ENCODE peak calls at places on chromosomes 5 and 9, in four cellular contexts. One of them, this sample, is unnamed.

GRCh38 chr9:121675969-121676822 is 24.8 kb downstream of the DAB2IP start:
- DNase-seq in GOT3: no peak
- DNase-seq in activated CD4-positive, alpha-beta T cell treated with anti-CD3 and anti-CD28 coated beads for 36 hours: no peak
- DNase-seq in hepatocyte: peak
- DNase-seq in this sample: no peak

GRCh38 chr5:88667187-88668141 is 215.5 kb downstream of the MEF2C start:
- DNase-seq in GOT3: no peak
- DNase-seq in activated CD4-positive, alpha-beta T cell treated with anti-CD3 and anti-CD28 coated beads for 36 hours: no peak
- DNase-seq in hepatocyte: peak
- DNase-seq in this sample: no peak

GRCh38 chr5:172412724-172413260 is 41.5 kb downstream of the SH3PXD2B start:
- DNase-seq in GOT3: peak
- DNase-seq in activated CD4-positive, alpha-beta T cell treated with anti-CD3 and anti-CD28 coated beads for 36 hours: peak
- DNase-seq in hepatocyte: peak
- DNase-seq in this sample: peak

GRCh38 chr5:143245929-143246561 is 157.4 kb downstream of the NR3C1 start:
- DNase-seq in GOT3: no peak
- DNase-seq in activated CD4-positive, alpha-beta T cell treated with anti-CD3 and anti-CD28 coated beads for 36 hours: no peak
- DNase-seq in hepatocyte: peak
- DNase-seq in this sample: no peak

GRCh38 chr9:32247173-32247572 is 137.3 kb upstream of the ACO1 start:
- DNase-seq in GOT3: no peak
- DNase-seq in activated CD4-positive, alpha-beta T cell treated with anti-CD3 and anti-CD28 coated beads for 36 hours: no peak
- DNase-seq in hepatocyte: no peak
- DNase-seq in this sample: no peak

GRCh38 chr9:134536101-134536900 is 105.3 kb upstream of the COL5A1 start:
- DNase-seq in GOT3: no peak
- DNase-seq in activated CD4-positive, alpha-beta T cell treated with anti-CD3 and anti-CD28 coated beads for 36 hours: no peak
- DNase-seq in hepatocyte: peak
- DNase-seq in this sample: no peak

GRCh38 chr5:158543539-158544387 is 556.0 kb downstream of the EBF1 start:
- DNase-seq in GOT3: no peak
- DNase-seq in activated CD4-positive, alpha-beta T cell treated with anti-CD3 and anti-CD28 coated beads for 36 hours: peak
- DNase-seq in hepatocyte: peak
- DNase-seq in this sample: no peak

GRCh38 chr9:114434878-114435311 is 47.1 kb upstream of the AKNA start:
- DNase-seq in GOT3: no peak
- DNase-seq in activated CD4-positive, alpha-beta T cell treated with anti-CD3 and anti-CD28 coated beads for 36 hours: peak
- DNase-seq in hepatocyte: peak
- DNase-seq in this sample: no peak

GRCh38 chr9:114446036-114446435 is 58.3 kb upstream of the AKNA start:
- DNase-seq in GOT3: no peak
- DNase-seq in activated CD4-positive, alpha-beta T cell treated with anti-CD3 and anti-CD28 coated beads for 36 hours: no peak
- DNase-seq in hepatocyte: no peak
- DNase-seq in this sample: no peak

GRCh38 chr5:138245717-138246116 is 28.7 kb downstream of the GFRA3 start:
- DNase-seq in GOT3: no peak
- DNase-seq in activated CD4-positive, alpha-beta T cell treated with anti-CD3 and anti-CD28 coated beads for 36 hours: no peak
- DNase-seq in hepatocyte: no peak
- DNase-seq in this sample: no peak

GRCh38 chr9:122206118-122207046 is 22.4 kb downstream of the LHX6 start:
- DNase-seq in GOT3: no peak
- DNase-seq in activated CD4-positive, alpha-beta T cell treated with anti-CD3 and anti-CD28 coated beads for 36 hours: no peak
- DNase-seq in hepatocyte: no peak
- DNase-seq in this sample: no peak

GRCh38 chr5:619444-619843 is 7.3 kb downstream of the CEP72 start:
- DNase-seq in GOT3: no peak
- DNase-seq in activated CD4-positive, alpha-beta T cell treated with anti-CD3 and anti-CD28 coated beads for 36 hours: no peak
- DNase-seq in hepatocyte: no peak
- DNase-seq in this sample: no peak

GRCh38 chr9:35696520-35697215 is 6.9 kb upstream of the TPM2 start:
- DNase-seq in GOT3: no peak
- DNase-seq in activated CD4-positive, alpha-beta T cell treated with anti-CD3 and anti-CD28 coated beads for 36 hours: peak
- DNase-seq in hepatocyte: peak
- DNase-seq in this sample: peak

GRCh38 chr5:177232761-177233160 is 70.8 kb downstream of the RAB24 start:
- DNase-seq in GOT3: no peak
- DNase-seq in activated CD4-positive, alpha-beta T cell treated with anti-CD3 and anti-CD28 coated beads for 36 hours: no peak
- DNase-seq in hepatocyte: no peak
- DNase-seq in this sample: no peak

GRCh38 chr5:171484460-171484899 is 65.0 kb downstream of the FGF18 start:
- DNase-seq in GOT3: no peak
- DNase-seq in activated CD4-positive, alpha-beta T cell treated with anti-CD3 and anti-CD28 coated beads for 36 hours: peak
- DNase-seq in hepatocyte: no peak
- DNase-seq in this sample: peak

GRCh38 chr9:14926941-14927624 is 16.9 kb upstream of the FREM1 start:
- DNase-seq in GOT3: no peak
- DNase-seq in activated CD4-positive, alpha-beta T cell treated with anti-CD3 and anti-CD28 coated beads for 36 hours: no peak
- DNase-seq in hepatocyte: no peak
- DNase-seq in this sample: no peak

GRCh38 chr9:133119039-133119438 is 2.0 kb downstream of the RALGDS start:
- DNase-seq in GOT3: no peak
- DNase-seq in activated CD4-positive, alpha-beta T cell treated with anti-CD3 and anti-CD28 coated beads for 36 hours: no peak
- DNase-seq in hepatocyte: no peak
- DNase-seq in this sample: no peak

GRCh38 chr5:71932649-71933338 is 174.5 kb upstream of the MAP1B start:
- DNase-seq in GOT3: no peak
- DNase-seq in activated CD4-positive, alpha-beta T cell treated with anti-CD3 and anti-CD28 coated beads for 36 hours: no peak
- DNase-seq in hepatocyte: peak
- DNase-seq in this sample: no peak

GRCh38 chr9:73761905-73762304 is 610.2 kb downstream of the ANXA1 start:
- DNase-seq in GOT3: no peak
- DNase-seq in activated CD4-positive, alpha-beta T cell treated with anti-CD3 and anti-CD28 coated beads for 36 hours: no peak
- DNase-seq in hepatocyte: no peak
- DNase-seq in this sample: no peak

GRCh38 chr5:150081541-150082283 is 4.6 kb downstream of the CSF1R start:
- DNase-seq in GOT3: no peak
- DNase-seq in activated CD4-positive, alpha-beta T cell treated with anti-CD3 and anti-CD28 coated beads for 36 hours: no peak
- DNase-seq in hepatocyte: peak
- DNase-seq in this sample: peak

GRCh38 chr9:77177894-77178794 is 810 bp downstream of the VPS13A start:
- DNase-seq in GOT3: no peak
- DNase-seq in activated CD4-positive, alpha-beta T cell treated with anti-CD3 and anti-CD28 coated beads for 36 hours: peak
- DNase-seq in hepatocyte: peak
- DNase-seq in this sample: peak

GRCh38 chr9:37026085-37026935 is 7.8 kb downstream of the PAX5 start:
- DNase-seq in GOT3: no peak
- DNase-seq in activated CD4-positive, alpha-beta T cell treated with anti-CD3 and anti-CD28 coated beads for 36 hours: peak
- DNase-seq in hepatocyte: no peak
- DNase-seq in this sample: peak

GRCh38 chr9:34267660-34268059 is 61.4 kb downstream of the KIF24 start:
- DNase-seq in GOT3: no peak
- DNase-seq in activated CD4-positive, alpha-beta T cell treated with anti-CD3 and anti-CD28 coated beads for 36 hours: no peak
- DNase-seq in hepatocyte: no peak
- DNase-seq in this sample: no peak

GRCh38 chr5:173496129-173496882 is 120.1 kb downstream of the BOD1 start:
- DNase-seq in GOT3: no peak
- DNase-seq in activated CD4-positive, alpha-beta T cell treated with anti-CD3 and anti-CD28 coated beads for 36 hours: no peak
- DNase-seq in hepatocyte: no peak
- DNase-seq in this sample: no peak

GRCh38 chr5:171223927-171224326 is 85.1 kb upstream of the TLX3 start:
- DNase-seq in GOT3: no peak
- DNase-seq in activated CD4-positive, alpha-beta T cell treated with anti-CD3 and anti-CD28 coated beads for 36 hours: no peak
- DNase-seq in hepatocyte: no peak
- DNase-seq in this sample: no peak

GRCh38 chr9:91972711-91973110 is 22.7 kb upstream of the ROR2 start:
- DNase-seq in GOT3: no peak
- DNase-seq in activated CD4-positive, alpha-beta T cell treated with anti-CD3 and anti-CD28 coated beads for 36 hours: no peak
- DNase-seq in hepatocyte: no peak
- DNase-seq in this sample: no peak

GRCh38 chr9:122201641-122202040 is 27.1 kb downstream of the LHX6 start:
- DNase-seq in GOT3: no peak
- DNase-seq in activated CD4-positive, alpha-beta T cell treated with anti-CD3 and anti-CD28 coated beads for 36 hours: no peak
- DNase-seq in hepatocyte: no peak
- DNase-seq in this sample: no peak

GRCh38 chr9:93303258-93303771 is 119.4 kb downstream of the WNK2 start:
- DNase-seq in GOT3: no peak
- DNase-seq in activated CD4-positive, alpha-beta T cell treated with anti-CD3 and anti-CD28 coated beads for 36 hours: no peak
- DNase-seq in hepatocyte: no peak
- DNase-seq in this sample: no peak

GRCh38 chr5:173554038-173554955 is 62.2 kb downstream of the BOD1 start:
- DNase-seq in GOT3: no peak
- DNase-seq in activated CD4-positive, alpha-beta T cell treated with anti-CD3 and anti-CD28 coated beads for 36 hours: no peak
- DNase-seq in hepatocyte: no peak
- DNase-seq in this sample: no peak

GRCh38 chr9:68733021-68733405 is 28.0 kb downstream of the PIP5K1B start:
- DNase-seq in GOT3: no peak
- DNase-seq in activated CD4-positive, alpha-beta T cell treated with anti-CD3 and anti-CD28 coated beads for 36 hours: no peak
- DNase-seq in hepatocyte: no peak
- DNase-seq in this sample: no peak

GRCh38 chr5:143776951-143777350 is 35.0 kb upstream of the HMHB1 start:
- DNase-seq in GOT3: no peak
- DNase-seq in activated CD4-positive, alpha-beta T cell treated with anti-CD3 and anti-CD28 coated beads for 36 hours: no peak
- DNase-seq in hepatocyte: no peak
- DNase-seq in this sample: no peak

GRCh38 chr5:1877434-1878049 is 5.2 kb downstream of the IRX4 start:
- DNase-seq in GOT3: no peak
- DNase-seq in activated CD4-positive, alpha-beta T cell treated with anti-CD3 and anti-CD28 coated beads for 36 hours: no peak
- DNase-seq in hepatocyte: peak
- DNase-seq in this sample: no peak

GRCh38 chr5:82465235-82465634 is 187.1 kb upstream of the RPS23 start:
- DNase-seq in GOT3: no peak
- DNase-seq in activated CD4-positive, alpha-beta T cell treated with anti-CD3 and anti-CD28 coated beads for 36 hours: no peak
- DNase-seq in hepatocyte: no peak
- DNase-seq in this sample: no peak

GRCh38 chr5:7518947-7519560 is 123.1 kb downstream of the ADCY2 start:
- DNase-seq in GOT3: no peak
- DNase-seq in activated CD4-positive, alpha-beta T cell treated with anti-CD3 and anti-CD28 coated beads for 36 hours: peak
- DNase-seq in hepatocyte: peak
- DNase-seq in this sample: no peak

GRCh38 chr5:76942581-76942980 is 10.3 kb upstream of the CRHBP start:
- DNase-seq in GOT3: no peak
- DNase-seq in activated CD4-positive, alpha-beta T cell treated with anti-CD3 and anti-CD28 coated beads for 36 hours: no peak
- DNase-seq in hepatocyte: no peak
- DNase-seq in this sample: no peak